ENCODE peak calls at places on chromosome 5, in four cellular contexts. P, T, G and U are unnamed samples.
A peak's percentile ranks its signal among the peaks of the same experiment; 100 is the strongest.

GRCh38 chr5:137613554-137614265 is 114.6 kb upstream of the SPOCK1 start:
- DNase-seq in T (no peak), G (no peak), P (no peak), U (peak; percentile 75)

GRCh38 chr5:54825005-54825404 is 160.4 kb downstream of the ESM1 start:
- DNase-seq in P (no peak), G (no peak), T (no peak), U (no peak)

GRCh38 chr5:129177451-129177850 is 82.9 kb downstream of the ISOC1 start:
- DNase-seq in T (no peak), G (no peak), P (no peak), U (no peak)

GRCh38 chr5:83552275-83552674 is 80.7 kb downstream of the VCAN start:
- DNase-seq in P (no peak), G (no peak), T (no peak), U (no peak)

GRCh38 chr5:59562756-59563389 is 330.7 kb downstream of the PDE4D start:
- DNase-seq in T (no peak), P (no peak), G (no peak), U (no peak)

GRCh38 chr5:54234304-54234938 is 76.0 kb downstream of the ARL15 start:
- DNase-seq in T (no peak), P (no peak), G (no peak), U (no peak)

GRCh38 chr5:3026651-3027050 is 275.2 kb upstream of the IRX2 start:
- DNase-seq in G (no peak), T (no peak), P (no peak), U (no peak)

GRCh38 chr5:109905906-109906305 is 216.2 kb downstream of the MAN2A1 start:
- DNase-seq in T (no peak), P (no peak), G (no peak), U (no peak)

GRCh38 chr5:31232273-31232888 is 38.9 kb downstream of the CDH6 start:
- DNase-seq in P (peak; percentile 60), T (no peak), G (peak; percentile 35), U (no peak)

GRCh38 chr5:57439601-57440000 is 43.0 kb downstream of the ACTBL2 start:
- DNase-seq in G (no peak), P (no peak), T (no peak), U (no peak)

GRCh38 chr5:50836356-50836755 is 169.9 kb downstream of the PARP8 start:
- DNase-seq in P (no peak), G (no peak), T (no peak), U (no peak)

GRCh38 chr5:10633271-10634049 is 69.6 kb downstream of the ANKRD33B start:
- DNase-seq in G (no peak), P (no peak), T (no peak), U (no peak)

GRCh38 chr5:172640822-172641358 is at the start of gene NEURL1B:
- DNase-seq in T (no peak), P (peak; percentile 96), G (peak; percentile 91), U (no peak)

GRCh38 chr5:132224721-132225120 is 2.9 kb downstream of the P4HA2 start:
- DNase-seq in G (no peak), P (no peak), T (no peak), U (no peak)

GRCh38 chr5:80255425-80255751 is 460 bp downstream of the SERINC5 start:
- DNase-seq in G (peak; percentile 79), T (no peak), P (peak; percentile 67), U (peak; percentile 47)